ENCODE peak calls at places on chromosome 10, in five cellular contexts. B is HepG2, G is A549, Y is H1, C is K562. M is an unnamed sample.

GRCh38 chr10:78849115-78849514 is 219.7 kb upstream of the ZMIZ1 start:
- DNase-seq in B (no peak), G (no peak), C (no peak), Y (no peak), M (no peak)

GRCh38 chr10:36802523-36803153 is 322.8 kb upstream of the ANKRD30A start:
- DNase-seq in Y (no peak), G (no peak), C (no peak), B (no peak), M (no peak)

GRCh38 chr10:87761892-87762291 is 56.1 kb downstream of the ATAD1 start:
- DNase-seq in Y (no peak), B (peak), C (no peak), G (peak), M (no peak)

GRCh38 chr10:126205482-126206210 is 182.6 kb downstream of the ADAM12 start:
- DNase-seq in C (no peak), Y (no peak), G (no peak), B (no peak), M (no peak)

GRCh38 chr10:29163746-29164145 is 125.1 kb upstream of the LYZL1 start:
- DNase-seq in Y (no peak), B (no peak), G (peak), C (no peak), M (no peak)

GRCh38 chr10:72145657-72146450 is 57.5 kb upstream of the SPOCK2 start:
- DNase-seq in C (no peak), G (no peak), B (no peak), Y (no peak), M (no peak)

GRCh38 chr10:85317827-85318226 is 989.4 kb downstream of the CCSER2 start:
- DNase-seq in G (no peak), C (no peak), B (no peak), Y (no peak), M (no peak)

GRCh38 chr10:48658243-48658888 is 26.3 kb upstream of the WDFY4 start:
- DNase-seq in G (peak), C (peak), B (peak), Y (peak), M (no peak)

DNA sequence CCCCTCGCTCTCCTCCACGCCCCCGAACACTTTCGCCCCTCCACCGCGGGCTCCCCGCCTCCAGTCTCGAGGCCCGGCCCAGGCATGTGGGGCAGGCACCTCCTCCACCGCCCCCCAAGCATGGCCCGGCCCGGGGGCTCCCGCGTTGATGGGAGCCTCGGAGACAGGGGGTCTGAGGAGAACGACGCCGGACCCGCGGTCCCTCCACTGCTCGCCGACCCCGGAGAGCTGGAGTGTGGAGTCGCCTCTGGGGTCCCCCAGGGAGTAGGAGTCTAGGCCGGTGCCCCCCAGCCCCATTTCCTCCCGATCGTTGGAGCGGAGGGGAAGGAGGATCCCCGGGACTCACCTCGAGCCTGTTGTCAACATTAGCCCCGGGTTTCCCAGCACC is 206 bp downstream of the UPF2 start:
- DNase-seq in G (no peak), C (peak), Y (no peak), B (no peak), M (no peak)
- TF ChIP-seq RFX5 in G (no peak), C (no peak), Y (no peak), B (no peak), M (no peak)

GRCh38 chr10:4704034-4704545 is 121.9 kb upstream of the AKR1E2 start:
- DNase-seq in G (peak), C (no peak), Y (no peak), B (no peak), M (no peak)
- TF ChIP-seq KDM1A in G (no peak), C (no peak), Y (no peak), B (no peak), M (no peak)

DNA sequence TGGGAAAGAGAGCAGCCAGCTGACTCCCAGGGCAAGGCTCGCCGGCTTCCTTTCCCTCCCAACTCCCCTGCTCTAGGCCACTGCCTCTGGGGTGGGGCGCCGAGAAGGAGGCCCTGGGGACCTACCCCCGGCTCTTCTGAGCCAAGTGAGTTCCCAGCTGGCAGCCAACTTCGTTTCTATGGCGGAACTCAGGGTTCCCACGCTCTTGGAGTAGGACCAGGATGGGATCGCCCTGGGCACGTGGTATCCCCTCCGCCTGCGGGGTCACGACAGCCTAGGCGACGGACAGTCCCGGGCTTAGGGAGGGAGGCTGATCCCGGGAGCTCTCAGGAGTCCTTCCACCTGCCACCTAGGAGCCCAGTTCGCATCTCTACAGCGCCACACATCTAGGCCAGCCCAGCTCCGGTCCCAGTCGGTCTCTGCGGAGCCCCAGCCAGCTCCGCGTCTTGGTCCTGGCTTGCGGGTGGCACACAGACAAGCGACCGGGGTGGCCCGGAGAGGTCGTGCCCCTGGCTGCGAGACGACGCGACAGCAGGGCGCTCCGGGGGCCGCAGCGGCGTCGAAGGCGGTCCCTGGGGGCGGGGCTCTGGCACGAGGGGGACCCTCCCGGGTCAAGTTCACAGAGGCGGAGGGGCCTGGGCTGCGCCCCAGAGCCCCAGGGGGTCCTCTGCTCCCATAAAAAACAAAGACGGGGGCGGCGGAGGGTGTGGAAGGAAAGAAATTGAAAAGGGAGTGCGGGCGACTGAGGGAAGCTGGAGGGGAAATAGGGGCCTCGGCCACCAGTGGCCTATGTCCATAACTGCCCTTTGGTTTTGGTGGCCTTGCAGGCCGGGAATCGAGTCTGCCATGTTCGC is 20.4 kb upstream of the GATA3 start:
- DNase-seq in B (no peak), Y (peak), C (no peak), G (no peak), M (no peak)
- TF ChIP-seq RFX5 in B (no peak), Y (no peak), C (no peak), G (no peak), M (no peak)

GRCh38 chr10:73997479-73997805 is 474 bp upstream of the VCL start:
- DNase-seq in C (no peak), B (no peak), Y (no peak), G (no peak), M (no peak)

GRCh38 chr10:74000892-74001669 is 3.2 kb downstream of the VCL start:
- DNase-seq in Y (no peak), G (no peak), C (no peak), B (no peak), M (no peak)

GRCh38 chr10:73998623-73999622 is 1.0 kb downstream of the VCL start:
- DNase-seq in B (peak), C (peak), Y (peak), G (peak), M (no peak)

GRCh38 chr10:73997806-73998622 is at the start of gene VCL:
- DNase-seq in Y (peak), B (peak), C (peak), G (peak), M (peak)

DNA sequence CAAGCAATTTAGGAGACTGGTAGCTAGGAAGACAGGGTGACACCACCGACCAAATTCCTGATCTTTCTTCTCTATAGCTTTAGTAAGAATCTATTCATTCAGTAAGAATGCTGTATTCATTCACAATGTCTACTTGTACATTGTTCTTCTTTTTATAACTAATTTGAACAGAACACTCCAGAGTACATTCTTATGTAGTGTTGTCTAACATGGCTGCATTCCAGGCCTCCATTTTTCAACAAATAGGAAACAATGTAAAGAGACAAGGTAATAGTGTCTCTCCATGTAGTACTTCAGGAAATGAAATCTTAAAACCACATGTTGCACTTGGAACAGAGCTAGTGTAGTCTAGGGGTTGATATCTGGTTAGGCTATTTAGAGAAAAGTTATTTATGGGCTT is 1.8 kb downstream of the VCL start:
- DNase-seq in G (no peak), C (no peak), Y (no peak), B (peak), M (no peak)
- TF ChIP-seq KDM1A in G (no peak), C (no peak), Y (no peak), B (no peak), M (no peak)